ENCODE peak calls at places on chromosomes 6 and 20, in nine cellular contexts. E, O, A, J, P, B, L, Q and M are unnamed samples.

GRCh38 chr6:30615219-30615957 is 1.7 kb downstream of the PPP1R10 start:
- DNase-seq in E (no peak), B (no peak), O (peak; percentile 60), P (no peak), A (peak; percentile 58), L (peak; percentile 91), Q (peak; percentile 94), J (peak; percentile 91), M (peak; percentile 41)

GRCh38 chr20:4724459-4725262 is 3.0 kb downstream of the PRND start:
- DNase-seq in A (no peak), B (no peak), O (no peak), L (no peak), J (no peak), P (no peak), Q (no peak), E (no peak), M (no peak)

GRCh38 chr6:8579372-8579771 is 144.0 kb upstream of the SLC35B3 start:
- DNase-seq in P (no peak), J (peak; percentile 9), O (no peak), B (no peak), L (no peak), Q (no peak), A (no peak), E (no peak), M (no peak)

GRCh38 chr6:4806308-4807190 is 30.3 kb downstream of the CDYL start:
- DNase-seq in B (no peak), L (no peak), P (no peak), O (no peak), J (no peak), A (no peak), Q (no peak), E (no peak), M (no peak)

GRCh38 chr6:126063512-126064146 is 77.3 kb downstream of the TRMT11 start:
- DNase-seq in E (no peak), J (peak; percentile 94), P (no peak), A (no peak), L (peak; percentile 88), Q (no peak), B (no peak), O (no peak), M (no peak)

GRCh38 chr6:143061597-143062385 is 1.1 kb downstream of the AIG1 start:
- DNase-seq in E (no peak), J (no peak), P (no peak), B (peak; percentile 38), L (peak; percentile 12), A (no peak), Q (no peak), O (no peak), M (no peak)

GRCh38 chr6:5962794-5963193 is 43.9 kb downstream of the NRN1 start:
- DNase-seq in E (no peak), P (no peak), L (no peak), A (no peak), J (no peak), B (no peak), Q (no peak), O (no peak), M (no peak)

GRCh38 chr6:71665931-71666330 is 220.4 kb upstream of the RIMS1 start:
- DNase-seq in L (no peak), B (no peak), A (no peak), E (no peak), J (no peak), O (no peak), Q (peak; percentile 1), P (no peak), M (no peak)

GRCh38 chr6:32092760-32093497 is 16.2 kb downstream of the TNXB start:
- DNase-seq in J (peak; percentile 84), E (no peak), B (no peak), Q (peak; percentile 89), L (peak; percentile 84), P (no peak), O (no peak), A (no peak), M (no peak)

GRCh38 chr6:33853026-33853425 is 49.2 kb upstream of the MLN start:
- DNase-seq in B (no peak), L (no peak), P (no peak), A (no peak), E (no peak), J (no peak), O (no peak), Q (no peak), M (no peak)

GRCh38 chr20:15638781-15639180 is 934.5 kb downstream of the KIF16B start:
- DNase-seq in O (no peak), B (no peak), A (no peak), Q (no peak), L (no peak), J (no peak), E (no peak), P (no peak), M (no peak)

GRCh38 chr20:15642676-15643075 is 930.6 kb downstream of the KIF16B start:
- DNase-seq in Q (peak; percentile 13), B (no peak), A (no peak), E (no peak), P (no peak), O (no peak), J (peak; percentile 43), L (peak; percentile 80), M (no peak)

GRCh38 chr20:15639839-15640238 is 933.4 kb downstream of the KIF16B start:
- DNase-seq in J (no peak), L (no peak), P (no peak), A (no peak), E (no peak), Q (no peak), B (no peak), O (no peak), M (no peak)

GRCh38 chr20:15642099-15642498 is 931.1 kb downstream of the KIF16B start:
- DNase-seq in E (no peak), A (no peak), O (no peak), P (no peak), B (no peak), L (no peak), J (no peak), Q (no peak), M (no peak)

DNA sequence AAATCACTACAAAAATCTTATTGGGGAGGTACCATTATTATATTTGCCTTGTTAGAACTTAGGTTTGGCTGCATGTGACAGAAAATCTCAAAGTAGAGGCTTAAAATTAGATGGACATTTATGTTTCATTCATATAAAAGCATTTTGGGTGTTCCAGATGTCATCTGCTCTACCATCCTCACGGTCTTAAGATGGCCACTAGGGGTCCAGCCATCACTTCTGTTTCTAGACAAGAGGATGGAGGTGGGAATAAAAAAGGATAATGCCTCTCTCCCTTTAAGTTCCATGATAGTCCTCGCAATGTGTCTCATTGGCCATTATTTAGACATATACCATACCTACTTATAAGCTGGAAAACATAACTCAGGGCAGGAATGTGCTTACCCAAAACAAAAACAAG is 929.5 kb downstream of the KIF16B start:
- DNase-seq in Q (peak; percentile 20), O (peak; percentile 9), A (no peak), E (no peak), J (peak; percentile 23), L (peak; percentile 10), B (no peak), P (no peak), M (no peak)
- TF ChIP-seq CTCF in Q (peak; percentile 29), O (peak; percentile 26), A (no peak), E (peak; percentile 31), J (peak; percentile 48), L (peak; percentile 20), B (no peak), P (peak; percentile 37), M (no peak)

GRCh38 chr20:61161649-61162210 is 90.3 kb upstream of the CDH4 start:
- DNase-seq in J (no peak), B (no peak), E (no peak), P (no peak), Q (no peak), A (no peak), O (no peak), L (no peak), M (no peak)
- TF ChIP-seq CTCF in J (no peak), B (no peak), E (no peak), P (no peak), Q (no peak), A (no peak), O (no peak), L (peak; percentile 32), M (no peak)

DNA sequence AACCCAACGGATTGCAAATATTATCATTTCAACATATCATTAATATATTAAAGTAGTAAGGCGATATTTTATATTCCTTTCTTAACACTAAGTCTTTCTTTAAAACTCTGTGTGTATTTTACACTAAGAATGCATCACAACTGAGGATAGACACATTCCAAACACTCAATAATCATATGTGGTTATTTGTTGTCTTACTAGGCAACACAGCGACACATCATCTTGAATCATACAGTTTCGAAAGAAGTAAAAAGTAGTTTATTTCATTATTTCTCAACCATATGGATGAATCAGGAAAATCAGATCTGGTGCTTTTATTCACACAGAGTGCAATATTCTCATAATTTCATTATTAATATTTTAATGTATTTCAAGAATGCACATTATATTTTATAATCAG is 662.4 kb downstream of the EPHA7 start:
- DNase-seq in P (no peak), A (no peak), B (no peak), J (peak; percentile 56), L (peak; percentile 65), O (no peak), E (no peak), Q (peak; percentile 11), M (no peak)
- TF ChIP-seq CTCF in P (no peak), A (no peak), B (no peak), J (no peak), L (no peak), O (no peak), E (no peak), Q (no peak), M (no peak)

GRCh38 chr20:62973033-62973745 is 20.7 kb downstream of the SLC17A9 start:
- DNase-seq in P (no peak), Q (no peak), L (no peak), O (no peak), J (no peak), A (no peak), B (no peak), E (no peak), M (no peak)

GRCh38 chr20:62977613-62978558 is 25.4 kb downstream of the SLC17A9 start:
- DNase-seq in E (no peak), A (peak; percentile 18), O (peak; percentile 91), B (no peak), J (no peak), Q (no peak), P (no peak), L (no peak), M (peak; percentile 79)

GRCh38 chr20:62975251-62975770 is 22.8 kb downstream of the SLC17A9 start:
- DNase-seq in Q (no peak), B (no peak), O (no peak), E (no peak), P (no peak), J (no peak), L (no peak), A (no peak), M (no peak)

GRCh38 chr20:62978559-62978938 is 26.0 kb downstream of the SLC17A9 start:
- DNase-seq in Q (no peak), J (no peak), B (no peak), E (no peak), L (no peak), P (no peak), A (no peak), O (peak; percentile 51), M (no peak)

DNA sequence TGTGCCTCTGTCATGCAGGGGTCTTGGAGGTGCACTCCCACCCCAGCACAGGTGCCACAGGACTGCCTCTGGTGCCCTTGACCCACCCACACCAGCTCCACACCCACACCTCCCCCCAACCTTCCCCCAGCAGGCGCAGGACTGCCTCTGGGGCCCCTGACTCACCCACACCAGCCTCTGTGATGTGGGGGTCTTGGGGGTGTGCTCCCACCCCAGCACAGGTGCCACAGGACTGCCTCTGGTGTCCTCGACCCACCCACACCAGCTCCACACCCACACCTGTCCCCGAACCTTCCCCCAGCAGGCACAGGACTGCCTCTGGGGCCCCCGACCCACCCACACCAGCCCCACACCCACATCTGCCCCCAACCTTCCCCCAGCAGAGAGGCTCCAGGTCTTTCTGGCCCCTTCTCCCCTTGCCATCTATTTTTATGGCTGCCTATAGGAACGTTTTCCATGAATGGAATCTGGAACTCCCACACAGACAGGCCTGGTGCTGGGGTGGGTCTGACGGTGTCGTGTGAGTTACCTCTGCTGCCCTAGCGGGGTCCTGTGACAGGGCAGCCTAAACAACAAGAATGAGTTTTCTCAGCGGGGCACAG is 23.4 kb downstream of the SLC17A9 start:
- DNase-seq in L (no peak), E (no peak), B (no peak), J (no peak), O (no peak), P (no peak), A (no peak), Q (no peak), M (no peak)
- TF ChIP-seq CTCF in L (no peak), E (no peak), B (no peak), J (no peak), O (no peak), P (no peak), A (no peak), Q (no peak), M (no peak)